ENCODE peak calls at places on chromosome 20, in four cellular contexts. G, L, F and I are unnamed samples.

GRCh38 chr20:12175538-12175937 is 257.8 kb downstream of the BTBD3 start:
- DNase-seq in G (no peak), L (no peak), F (no peak), I (no peak)

GRCh38 chr20:58144071-58144470 is 84.4 kb downstream of the ANKRD60 start:
- DNase-seq in G (no peak), L (no peak), F (no peak), I (no peak)

GRCh38 chr20:20969701-20970100 is 136.5 kb downstream of the LINC00237 start:
- DNase-seq in G (no peak), L (no peak), F (no peak), I (no peak)

GRCh38 chr20:40111282-40111681 is 577.8 kb downstream of the MAFB start:
- DNase-seq in G (no peak), L (no peak), F (no peak), I (no peak)

GRCh38 chr20:31818376-31818908 is 714 bp upstream of the MYLK2 start:
- DNase-seq in G (no peak), L (no peak), F (no peak), I (no peak)

GRCh38 chr20:62834967-62835730 is 18.3 kb downstream of the COL9A3 start:
- DNase-seq in G (no peak), L (no peak), F (no peak), I (no peak)

GRCh38 chr20:35734374-35734773 is 7.7 kb downstream of the RBM39 start:
- DNase-seq in G (no peak), L (no peak), F (no peak), I (no peak)

GRCh38 chr20:40471261-40471629 is 217.8 kb downstream of the MAFB start:
- DNase-seq in G (no peak), L (no peak), F (peak; percentile 21), I (no peak)

GRCh38 chr20:51860015-51860882 is 57.9 kb upstream of the SALL4 start:
- DNase-seq in G (no peak), L (no peak), F (peak; percentile 85), I (no peak)

GRCh38 chr20:39049684-39050554 is 87.8 kb downstream of the DHX35 start:
- DNase-seq in G (peak; percentile 79), L (peak; percentile 71), F (peak; percentile 72), I (peak; percentile 28)

GRCh38 chr20:58146761-58147160 is 81.7 kb downstream of the ANKRD60 start:
- DNase-seq in G (no peak), L (no peak), F (no peak), I (no peak)

GRCh38 chr20:52004720-52005119 is 186.9 kb downstream of the ZFP64 start:
- DNase-seq in G (no peak), L (no peak), F (no peak), I (no peak)

DNA sequence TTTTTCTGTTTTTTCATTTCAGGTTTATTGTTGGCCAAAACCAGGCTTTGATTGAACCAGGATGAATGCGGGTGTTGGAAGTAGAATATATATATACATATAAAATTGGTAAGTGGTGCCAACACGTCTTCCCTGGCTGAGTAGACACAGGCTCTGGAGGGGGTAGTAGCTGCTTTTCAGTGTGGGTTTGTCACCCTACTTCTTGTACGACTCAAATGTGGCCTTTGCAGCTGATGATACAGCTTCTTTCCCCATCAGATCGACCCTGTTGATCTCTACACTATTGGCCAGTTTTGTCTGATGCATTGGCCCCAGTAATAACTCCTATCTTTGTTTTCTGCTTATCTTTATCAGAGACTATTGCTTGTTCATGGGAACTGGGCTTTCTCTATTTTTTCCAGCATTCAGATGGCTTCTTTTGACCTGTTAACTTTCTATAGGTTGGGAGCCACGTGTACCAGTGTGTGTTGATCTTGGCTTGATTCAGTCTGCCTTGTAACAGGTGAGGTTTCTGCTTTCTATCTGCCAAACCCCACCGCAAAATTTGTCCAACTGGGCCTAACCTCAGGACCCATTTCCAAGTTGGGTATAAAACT is 2.7 kb upstream of the ZNFX1 start:
- DNase-seq in G (no peak), L (no peak), F (no peak), I (no peak)
- H3K9me3 ChIP-seq in G (no peaks in the 10 kb centered on the region), L (peaks cover 9% of the 10 kb centered on the region), F (peaks cover 1% of the 10 kb centered on the region), I (no peaks in the 10 kb centered on the region)

GRCh38 chr20:56003966-56004365 is 1.4 kb downstream of the CBLN4 start:
- DNase-seq in G (peak; percentile 27), L (no peak), F (no peak), I (no peak)
- H3K9me3 ChIP-seq in G (no peaks in the 10 kb centered on the region), L (no peaks in the 10 kb centered on the region), F (no peaks in the 10 kb centered on the region), I (no peaks in the 10 kb centered on the region)

GRCh38 chr20:37455659-37456058 is 65.4 kb upstream of the NNAT start:
- DNase-seq in G (no peak), L (no peak), F (no peak), I (no peak)
- H3K9me3 ChIP-seq in G (no peaks in the 10 kb centered on the region), L (peaks cover 17% of the 10 kb centered on the region), F (no peaks in the 10 kb centered on the region), I (no peaks in the 10 kb centered on the region)

DNA sequence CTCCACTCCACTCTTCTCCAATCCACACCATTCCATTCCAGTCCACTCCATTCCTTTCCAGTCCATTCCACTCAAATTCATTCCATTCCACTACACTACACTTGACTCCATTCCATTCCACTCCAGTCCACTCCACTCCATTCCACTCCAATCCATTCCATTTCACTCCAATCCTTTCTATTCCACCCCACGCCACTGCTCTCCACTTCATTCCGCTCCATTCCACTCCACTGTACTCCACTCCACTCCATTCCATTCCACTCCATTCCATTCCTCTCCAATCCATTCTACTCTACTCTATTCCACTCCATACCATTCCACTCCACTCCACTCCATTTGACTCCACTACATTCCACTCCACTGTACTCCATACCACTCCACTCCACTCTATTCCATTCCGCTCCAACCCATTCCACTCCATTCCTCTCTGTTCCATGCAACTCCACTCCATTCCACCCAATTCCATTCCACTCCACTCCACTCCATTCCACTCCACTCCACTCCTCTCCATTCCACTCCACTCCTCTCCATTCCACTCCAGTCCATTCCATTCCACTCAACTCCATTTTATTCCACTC is 23.4 kb upstream of the DEFB125 start:
- DNase-seq in G (no peak), L (no peak), F (no peak), I (no peak)
- H3K9me3 ChIP-seq in G (no peaks in the 10 kb centered on the region), L (no peaks in the 10 kb centered on the region), F (peaks cover 10% of the 10 kb centered on the region), I (no peaks in the 10 kb centered on the region)

DNA sequence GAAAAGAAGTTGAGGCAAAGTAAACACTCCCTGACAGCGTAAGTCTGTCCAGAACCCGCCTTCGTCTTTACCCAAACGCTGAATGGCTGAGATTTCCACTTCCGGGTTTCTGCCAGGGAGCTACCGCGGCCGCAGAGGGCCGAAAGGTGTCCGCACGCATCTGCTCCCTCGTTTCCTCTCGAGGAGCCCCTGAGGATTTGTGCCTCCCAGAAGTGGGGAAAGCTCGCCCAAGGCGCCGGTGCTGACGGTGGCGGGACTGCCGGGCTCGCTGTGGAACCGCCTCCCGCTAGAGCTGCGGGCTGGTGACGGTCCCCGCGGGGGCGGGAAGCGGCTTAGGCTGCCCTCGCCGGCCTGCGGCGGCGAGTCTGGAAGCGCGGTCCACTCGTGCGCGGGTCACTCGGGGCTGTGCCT is 1760.2 kb upstream of the DEFB115 start:
- DNase-seq in G (no peak), L (peak; percentile 40), F (peak; percentile 27), I (peak; percentile 51)
- H3K9me3 ChIP-seq in G (no peaks in the 10 kb centered on the region), L (peaks cover 5% of the 10 kb centered on the region), F (peaks cover 2% of the 10 kb centered on the region), I (peaks cover 2% of the 10 kb centered on the region)

GRCh38 chr20:46334423-46334978 is 26.2 kb upstream of the CDH22 start:
- DNase-seq in G (no peak), L (no peak), F (no peak), I (no peak)
- H3K9me3 ChIP-seq in G (no peaks in the 10 kb centered on the region), L (no peaks in the 10 kb centered on the region), F (no peaks in the 10 kb centered on the region), I (no peaks in the 10 kb centered on the region)

GRCh38 chr20:8050117-8050837 is 30.7 kb upstream of the TMX4 start:
- DNase-seq in G (no peak), L (no peak), F (no peak), I (no peak)
- H3K9me3 ChIP-seq in G (no peaks in the 10 kb centered on the region), L (no peaks in the 10 kb centered on the region), F (no peaks in the 10 kb centered on the region), I (no peaks in the 10 kb centered on the region)